ENCODE peak calls at places on chromosomes 7 and 10, in seven cellular contexts. One of them, this sample, is unnamed.

GRCh38 chr7:133428876-133429275 is 176.0 kb downstream of the EXOC4 start:
- DNase-seq in OCI-LY7: no peak
- DNase-seq in heart right ventricle: no peak
- DNase-seq in HFF-Myc: no peak
- DNase-seq in neural crest cell: no peak
- DNase-seq in IMR-90: no peak
- DNase-seq in GM12864: no peak
- DNase-seq in this sample: no peak

GRCh38 chr7:112965506-112965905 is 121.1 kb downstream of the GPR85 start:
- DNase-seq in OCI-LY7: no peak
- DNase-seq in IMR-90: no peak
- DNase-seq in GM12864: no peak
- DNase-seq in heart right ventricle: no peak
- DNase-seq in HFF-Myc: no peak
- DNase-seq in neural crest cell: no peak
- DNase-seq in this sample: no peak

GRCh38 chr7:77958436-77958835 is 159.9 kb downstream of the PHTF2 start:
- DNase-seq in OCI-LY7: no peak
- DNase-seq in GM12864: no peak
- DNase-seq in IMR-90: no peak
- DNase-seq in heart right ventricle: no peak
- DNase-seq in HFF-Myc: no peak
- DNase-seq in neural crest cell: no peak
- DNase-seq in this sample: no peak

GRCh38 chr10:116899626-116900025 is 50.3 kb downstream of the ENO4 start:
- DNase-seq in neural crest cell: no peak
- DNase-seq in heart right ventricle: no peak
- DNase-seq in GM12864: no peak
- DNase-seq in HFF-Myc: no peak
- DNase-seq in OCI-LY7: no peak
- DNase-seq in IMR-90: no peak
- DNase-seq in this sample: no peak

GRCh38 chr10:103969857-103970627 is 3.1 kb downstream of the SLK start:
- DNase-seq in IMR-90: no peak
- DNase-seq in neural crest cell: no peak
- DNase-seq in GM12864: no peak
- DNase-seq in heart right ventricle: no peak
- DNase-seq in OCI-LY7: no peak
- DNase-seq in HFF-Myc: no peak
- DNase-seq in this sample: no peak

GRCh38 chr7:151687523-151688235 is 168.0 kb upstream of the RHEB start:
- DNase-seq in GM12864: no peak
- DNase-seq in heart right ventricle: peak
- DNase-seq in IMR-90: peak
- DNase-seq in neural crest cell: no peak
- DNase-seq in OCI-LY7: no peak
- DNase-seq in HFF-Myc: peak
- DNase-seq in this sample: no peak

GRCh38 chr7:13117103-13117502 is 429.7 kb downstream of the ARL4A start:
- DNase-seq in HFF-Myc: no peak
- DNase-seq in IMR-90: peak
- DNase-seq in neural crest cell: no peak
- DNase-seq in heart right ventricle: no peak
- DNase-seq in OCI-LY7: no peak
- DNase-seq in GM12864: no peak
- DNase-seq in this sample: no peak

GRCh38 chr7:154874409-154875113 is 128.4 kb downstream of the PAXIP1 start:
- DNase-seq in IMR-90: no peak
- DNase-seq in HFF-Myc: no peak
- DNase-seq in neural crest cell: no peak
- DNase-seq in heart right ventricle: no peak
- DNase-seq in GM12864: no peak
- DNase-seq in OCI-LY7: no peak
- DNase-seq in this sample: no peak

GRCh38 chr10:132671171-132672154 is 114.5 kb downstream of the NKX6-2 start:
- DNase-seq in neural crest cell: no peak
- DNase-seq in OCI-LY7: no peak
- DNase-seq in HFF-Myc: no peak
- DNase-seq in heart right ventricle: peak
- DNase-seq in IMR-90: no peak
- DNase-seq in GM12864: no peak
- DNase-seq in this sample: no peak

GRCh38 chr7:81173766-81174281 is 255.0 kb upstream of the SEMA3C start:
- DNase-seq in OCI-LY7: no peak
- DNase-seq in heart right ventricle: no peak
- DNase-seq in HFF-Myc: no peak
- DNase-seq in GM12864: no peak
- DNase-seq in neural crest cell: no peak
- DNase-seq in IMR-90: peak
- DNase-seq in this sample: no peak

GRCh38 chr7:69912846-69913245 is 314.6 kb downstream of the AUTS2 start:
- DNase-seq in OCI-LY7: no peak
- DNase-seq in heart right ventricle: no peak
- DNase-seq in IMR-90: no peak
- DNase-seq in GM12864: no peak
- DNase-seq in HFF-Myc: no peak
- DNase-seq in neural crest cell: no peak
- DNase-seq in this sample: no peak

GRCh38 chr7:6705959-6706665 is 635 bp downstream of the ZNF12 start:
- DNase-seq in HFF-Myc: no peak
- DNase-seq in OCI-LY7: peak
- DNase-seq in heart right ventricle: peak
- DNase-seq in IMR-90: peak
- DNase-seq in GM12864: no peak
- DNase-seq in neural crest cell: peak
- DNase-seq in this sample: peak

GRCh38 chr10:13990918-13991317 is 339.8 kb downstream of the FRMD4A start:
- DNase-seq in IMR-90: peak
- DNase-seq in OCI-LY7: no peak
- DNase-seq in heart right ventricle: peak
- DNase-seq in HFF-Myc: no peak
- DNase-seq in GM12864: no peak
- DNase-seq in neural crest cell: no peak
- DNase-seq in this sample: no peak

GRCh38 chr7:145143690-145144089 is 307.8 kb upstream of the TPK1 start:
- DNase-seq in OCI-LY7: no peak
- DNase-seq in heart right ventricle: no peak
- DNase-seq in GM12864: no peak
- DNase-seq in IMR-90: no peak
- DNase-seq in neural crest cell: no peak
- DNase-seq in HFF-Myc: no peak
- DNase-seq in this sample: no peak

GRCh38 chr10:85542149-85542548 is 824.4 kb downstream of the GRID1 start:
- DNase-seq in IMR-90: no peak
- DNase-seq in HFF-Myc: no peak
- DNase-seq in neural crest cell: no peak
- DNase-seq in GM12864: no peak
- DNase-seq in heart right ventricle: no peak
- DNase-seq in OCI-LY7: no peak
- DNase-seq in this sample: no peak

GRCh38 chr7:101537205-101537604 is 91.9 kb downstream of the MYL10 start:
- DNase-seq in neural crest cell: no peak
- DNase-seq in heart right ventricle: no peak
- DNase-seq in HFF-Myc: no peak
- DNase-seq in OCI-LY7: no peak
- DNase-seq in IMR-90: peak
- DNase-seq in GM12864: no peak
- DNase-seq in this sample: no peak

GRCh38 chr10:107834706-107835105 is 670.2 kb upstream of the SORCS1 start:
- DNase-seq in heart right ventricle: no peak
- DNase-seq in neural crest cell: no peak
- DNase-seq in OCI-LY7: no peak
- DNase-seq in HFF-Myc: no peak
- DNase-seq in GM12864: no peak
- DNase-seq in IMR-90: no peak
- DNase-seq in this sample: no peak

GRCh38 chr10:6275022-6275997 is 72.6 kb downstream of the PFKFB3 start:
- DNase-seq in IMR-90: peak
- DNase-seq in neural crest cell: peak
- DNase-seq in OCI-LY7: no peak
- DNase-seq in heart right ventricle: peak
- DNase-seq in GM12864: peak
- DNase-seq in HFF-Myc: peak
- DNase-seq in this sample: peak

GRCh38 chr7:79009647-79010046 is 443.8 kb downstream of the MAGI2 start:
- DNase-seq in GM12864: no peak
- DNase-seq in OCI-LY7: no peak
- DNase-seq in HFF-Myc: no peak
- DNase-seq in neural crest cell: no peak
- DNase-seq in IMR-90: peak
- DNase-seq in heart right ventricle: no peak
- DNase-seq in this sample: no peak

GRCh38 chr10:125084191-125085186 is 75.9 kb downstream of the CTBP2 start:
- DNase-seq in HFF-Myc: peak
- DNase-seq in neural crest cell: no peak
- DNase-seq in IMR-90: peak
- DNase-seq in OCI-LY7: no peak
- DNase-seq in GM12864: no peak
- DNase-seq in heart right ventricle: peak
- DNase-seq in this sample: no peak

DNA sequence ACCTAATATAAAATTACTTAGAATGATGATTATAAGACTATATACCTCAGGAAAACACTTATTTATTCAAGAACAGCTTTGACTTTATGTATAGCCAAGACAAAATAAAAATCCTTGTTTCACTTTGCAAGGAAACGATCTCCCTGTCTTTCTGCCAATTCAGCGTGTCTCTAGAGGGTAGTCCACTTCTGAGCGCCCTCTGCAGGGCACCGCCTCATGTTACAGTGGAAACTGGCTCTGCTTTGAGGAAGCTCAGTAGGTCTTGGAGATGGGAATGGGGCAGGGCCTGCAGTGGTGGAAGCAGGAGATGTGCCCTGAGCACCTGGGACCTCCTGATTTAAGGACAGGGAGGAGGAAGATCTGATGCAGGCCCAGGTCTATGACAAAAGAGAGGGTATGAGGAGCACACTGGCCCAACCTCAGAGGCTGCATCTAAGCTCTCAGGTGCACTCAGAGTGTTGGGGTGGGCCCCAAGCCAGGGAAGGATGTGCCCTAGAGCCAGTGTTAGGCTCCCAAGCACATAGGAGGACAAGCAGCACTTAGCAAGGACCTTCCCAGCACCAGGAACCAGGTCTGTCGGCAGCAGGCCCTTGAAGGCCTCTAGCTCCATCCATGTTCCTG is 481.0 kb downstream of the TNS3 start:
- DNase-seq in OCI-LY7: peak
- DNase-seq in neural crest cell: peak
- DNase-seq in GM12864: no peak
- DNase-seq in IMR-90: peak
- DNase-seq in HFF-Myc: no peak
- DNase-seq in heart right ventricle: peak
- DNase-seq in this sample: no peak
- TF ChIP-seq CTCF in OCI-LY7: peak
- TF ChIP-seq CTCF in neural crest cell: peak
- TF ChIP-seq CTCF in GM12864: peak
- TF ChIP-seq CTCF in IMR-90: peak
- TF ChIP-seq CTCF in HFF-Myc: peak
- TF ChIP-seq CTCF in heart right ventricle: peak
- TF ChIP-seq CTCF in this sample: peak

GRCh38 chr10:52744057-52744819 is 28.3 kb downstream of the MBL2 start:
- DNase-seq in IMR-90: no peak
- DNase-seq in HFF-Myc: no peak
- DNase-seq in OCI-LY7: no peak
- DNase-seq in neural crest cell: no peak
- DNase-seq in GM12864: no peak
- DNase-seq in heart right ventricle: no peak
- DNase-seq in this sample: no peak

GRCh38 chr10:52741851-52742250 is 30.7 kb downstream of the MBL2 start:
- DNase-seq in heart right ventricle: no peak
- DNase-seq in OCI-LY7: no peak
- DNase-seq in IMR-90: no peak
- DNase-seq in HFF-Myc: no peak
- DNase-seq in GM12864: no peak
- DNase-seq in neural crest cell: no peak
- DNase-seq in this sample: no peak

GRCh38 chr10:52742723-52743122 is 29.9 kb downstream of the MBL2 start:
- DNase-seq in IMR-90: no peak
- DNase-seq in heart right ventricle: no peak
- DNase-seq in GM12864: no peak
- DNase-seq in OCI-LY7: no peak
- DNase-seq in HFF-Myc: no peak
- DNase-seq in neural crest cell: no peak
- DNase-seq in this sample: no peak

GRCh38 chr10:52747680-52748079 is 24.9 kb downstream of the MBL2 start:
- DNase-seq in HFF-Myc: no peak
- DNase-seq in neural crest cell: no peak
- DNase-seq in GM12864: no peak
- DNase-seq in heart right ventricle: no peak
- DNase-seq in IMR-90: no peak
- DNase-seq in OCI-LY7: no peak
- DNase-seq in this sample: no peak

GRCh38 chr10:52746169-52746568 is 26.4 kb downstream of the MBL2 start:
- DNase-seq in neural crest cell: no peak
- DNase-seq in GM12864: no peak
- DNase-seq in HFF-Myc: no peak
- DNase-seq in OCI-LY7: no peak
- DNase-seq in IMR-90: no peak
- DNase-seq in heart right ventricle: no peak
- DNase-seq in this sample: no peak
- TF ChIP-seq CTCF in neural crest cell: no peak
- TF ChIP-seq CTCF in GM12864: no peak
- TF ChIP-seq CTCF in HFF-Myc: no peak
- TF ChIP-seq CTCF in OCI-LY7: peak
- TF ChIP-seq CTCF in IMR-90: no peak
- TF ChIP-seq CTCF in heart right ventricle: no peak
- TF ChIP-seq CTCF in this sample: no peak

DNA sequence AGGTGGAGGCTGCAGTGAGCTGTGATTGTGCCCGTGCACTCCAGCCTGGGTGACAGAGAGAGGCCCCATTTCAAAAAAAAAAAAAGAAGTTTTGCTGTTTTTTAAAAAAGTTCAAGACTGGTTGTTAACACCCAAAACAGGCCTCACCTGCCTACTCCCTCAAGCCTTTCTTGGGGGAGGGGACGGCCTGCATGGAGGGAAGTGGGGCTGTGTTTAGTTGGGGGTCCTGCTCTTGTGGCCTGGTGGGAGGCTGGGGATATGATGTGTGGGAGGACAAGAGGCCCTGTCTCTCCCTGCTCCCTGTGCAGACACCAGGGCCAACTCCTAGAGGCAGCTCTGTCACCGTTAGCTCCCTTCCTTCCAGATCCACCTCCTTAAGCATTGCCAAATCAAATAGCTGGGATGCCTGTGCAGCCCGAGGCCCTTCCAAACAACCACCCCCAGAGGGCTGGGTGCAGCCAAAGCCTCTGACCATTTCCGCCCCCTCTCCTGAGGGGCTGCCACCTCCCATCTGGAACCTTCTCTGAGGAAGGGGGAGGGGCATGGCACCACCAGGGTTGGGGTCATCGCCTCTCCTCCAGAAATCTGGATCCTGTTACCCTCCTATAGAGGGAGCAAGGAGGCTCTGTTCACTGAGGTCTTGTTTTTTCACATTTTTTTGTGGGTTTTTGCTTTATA is 32.9 kb upstream of the ANKRD2 start:
- DNase-seq in neural crest cell: no peak
- DNase-seq in GM12864: no peak
- DNase-seq in heart right ventricle: peak
- DNase-seq in OCI-LY7: no peak
- DNase-seq in IMR-90: peak
- DNase-seq in HFF-Myc: no peak
- DNase-seq in this sample: no peak
- TF ChIP-seq CTCF in neural crest cell: no peak
- TF ChIP-seq CTCF in GM12864: no peak
- TF ChIP-seq CTCF in heart right ventricle: no peak
- TF ChIP-seq CTCF in OCI-LY7: no peak
- TF ChIP-seq CTCF in IMR-90: peak
- TF ChIP-seq CTCF in HFF-Myc: peak
- TF ChIP-seq CTCF in this sample: no peak

GRCh38 chr7:30074422-30075030 is 46.3 kb downstream of the PLEKHA8 start:
- DNase-seq in OCI-LY7: peak
- DNase-seq in IMR-90: peak
- DNase-seq in HFF-Myc: no peak
- DNase-seq in GM12864: no peak
- DNase-seq in neural crest cell: no peak
- DNase-seq in heart right ventricle: no peak
- DNase-seq in this sample: no peak
- TF ChIP-seq CTCF in OCI-LY7: peak
- TF ChIP-seq CTCF in IMR-90: peak
- TF ChIP-seq CTCF in HFF-Myc: peak
- TF ChIP-seq CTCF in GM12864: peak
- TF ChIP-seq CTCF in neural crest cell: peak
- TF ChIP-seq CTCF in heart right ventricle: no peak
- TF ChIP-seq CTCF in this sample: peak